ENCODE peak calls at places on chromosomes 11 and 22, in eight cellular contexts. E, P, K, N, J, X, F and W are unnamed samples.

GRCh38 chr22:42162728-42163489 is 32.3 kb upstream of the CYP2D6 start:
- DNase-seq in E (no peak), P (no peak), K (no peak), N (no peak), J (no peak), X (no peak), F (no peak), W (no peak)

GRCh38 chr22:32951081-32951806 is 106.9 kb downstream of the SYN3 start:
- DNase-seq in E (no peak), P (no peak), K (no peak), N (no peak), J (peak; percentile 15), X (no peak), F (no peak), W (no peak)

GRCh38 chr11:122869622-122870021 is 12.9 kb upstream of the JHY start:
- DNase-seq in E (no peak), P (no peak), K (no peak), N (no peak), J (no peak), X (no peak), F (no peak), W (no peak)

GRCh38 chr11:120121914-120122473 is 15.9 kb downstream of the TRIM29 start:
- DNase-seq in E (no peak), P (peak; percentile 79), K (no peak), N (no peak), J (no peak), X (no peak), F (no peak), W (no peak)

GRCh38 chr11:8671651-8672062 is 10.8 kb downstream of the TRIM66 start:
- DNase-seq in E (no peak), P (no peak), K (no peak), N (peak; percentile 87), J (peak; percentile 74), X (peak; percentile 53), F (no peak), W (no peak)

GRCh38 chr11:28566643-28567042 is 458.5 kb downstream of the METTL15 start:
- DNase-seq in E (no peak), P (no peak), K (peak; percentile 43), N (peak; percentile 100), J (peak; percentile 99), X (peak; percentile 83), F (no peak), W (no peak)

GRCh38 chr11:12537778-12538401 is 136.3 kb upstream of the TEAD1 start:
- DNase-seq in E (no peak), P (no peak), K (no peak), N (peak; percentile 58), J (peak; percentile 43), X (no peak), F (no peak), W (no peak)

GRCh38 chr11:75051043-75051442 is 45.6 kb downstream of the OR2AT4 start:
- DNase-seq in E (no peak), P (peak; percentile 34), K (no peak), N (no peak), J (no peak), X (no peak), F (no peak), W (no peak)

GRCh38 chr11:78050964-78051831 is 12.5 kb upstream of the THRSP start:
- DNase-seq in E (no peak), P (peak; percentile 15), K (peak; percentile 67), N (peak; percentile 80), J (peak; percentile 56), X (no peak), F (no peak), W (no peak)

GRCh38 chr11:17686185-17686980 is 33.0 kb upstream of the MYOD1 start:
- DNase-seq in E (no peak), P (no peak), K (no peak), N (no peak), J (no peak), X (no peak), F (no peak), W (peak; percentile 15)

GRCh38 chr11:108009497-108010360 is 1.0 kb downstream of the CUL5 start:
- DNase-seq in E (no peak), P (no peak), K (no peak), N (no peak), J (peak; percentile 25), X (no peak), F (no peak), W (no peak)

GRCh38 chr11:77502501-77502900 is 28.6 kb upstream of the PAK1 start:
- DNase-seq in E (no peak), P (no peak), K (no peak), N (no peak), J (no peak), X (no peak), F (no peak), W (no peak)